ENCODE peak calls at places on chromosome X, in seven cellular contexts. N is H4; X is activated T-helper 1 cell treated with anti-CD3 and anti-CD28 coated beads, Interleukin-2, amount 50 U/mL, for 16 hours; A is neural crest cell; W is HEK293T; D is HuH-7; F is GM12891. C is an unnamed sample.

GRCh38 chrX:152915541-152916241 is 17.8 kb downstream of the ZNF185 start:
- DNase-seq in D (peak), A (peak), F (peak), X (no peak), W (peak), N (peak), C (peak)

GRCh38 chrX:47209508-47210238 is 8.8 kb upstream of the CDK16 start:
- DNase-seq in W (no peak), D (no peak), N (no peak), F (no peak), X (no peak), A (no peak), C (no peak)

GRCh38 chrX:97474933-97475332 is 591.2 kb downstream of the RPA4 start:
- DNase-seq in D (no peak), X (no peak), W (no peak), F (no peak), A (no peak), N (no peak), C (no peak)

GRCh38 chrX:68940601-68941000 is 111.8 kb downstream of the EFNB1 start:
- DNase-seq in N (no peak), X (no peak), W (no peak), F (no peak), A (no peak), D (no peak), C (no peak)

GRCh38 chrX:10010686-10011085 is 43.5 kb downstream of the CLDN34 start:
- DNase-seq in W (no peak), X (no peak), F (no peak), A (no peak), D (no peak), N (peak), C (no peak)

GRCh38 chrX:132413459-132413858 is 75.4 kb downstream of the MBNL3 start:
- DNase-seq in N (no peak), F (no peak), A (no peak), X (no peak), D (peak), W (peak), C (no peak)

GRCh38 chrX:14489437-14489836 is 39.9 kb upstream of the GLRA2 start:
- DNase-seq in F (no peak), N (no peak), D (no peak), X (no peak), W (no peak), A (no peak), C (no peak)

GRCh38 chrX:119512145-119512800 is 44.0 kb downstream of the SLC25A5 start:
- DNase-seq in N (peak), W (peak), D (peak), F (peak), A (peak), X (no peak), C (peak)

GRCh38 chrX:115949900-115950822 is 220.4 kb upstream of the AGTR2 start:
- DNase-seq in D (no peak), N (no peak), F (no peak), A (no peak), X (no peak), W (peak), C (no peak)

GRCh38 chrX:133171962-133172708 is 46.0 kb downstream of the TFDP3 start:
- DNase-seq in A (no peak), X (no peak), F (no peak), N (peak), D (peak), W (peak), C (no peak)

GRCh38 chrX:54934058-54934457 is 13.4 kb downstream of the TRO start:
- DNase-seq in F (no peak), W (no peak), N (no peak), D (no peak), X (no peak), A (no peak), C (no peak)

GRCh38 chrX:66030505-66031317 is 9.2 kb downstream of the VSIG4 start:
- DNase-seq in W (peak), D (peak), X (no peak), N (no peak), A (no peak), F (no peak), C (no peak)

GRCh38 chrX:68936608-68937007 is 107.8 kb downstream of the EFNB1 start:
- DNase-seq in N (peak), A (no peak), F (no peak), X (no peak), D (no peak), W (no peak), C (no peak)

GRCh38 chrX:43631841-43632240 is 24.3 kb upstream of the MAOA start:
- DNase-seq in N (no peak), X (no peak), W (no peak), F (no peak), A (no peak), D (no peak), C (no peak)